ENCODE peak calls at places on chromosomes 2 and 18, in four cellular contexts. M is upper lobe of right lung, X is esophagus squamous epithelium, T is adrenal gland. F is an unnamed sample.

GRCh38 chr2:176491172-176491904 is 222.1 kb downstream of the MTX2 start:
- DNase-seq in M (no peak), X (peak; percentile 6), T (no peak), F (no peak)

GRCh38 chr18:32422185-32422584 is 48.5 kb downstream of the GAREM1 start:
- DNase-seq in M (no peak), X (no peak), T (no peak), F (no peak)

GRCh38 chr2:234494361-234495075 is 2.4 kb downstream of the ARL4C start:
- DNase-seq in M (no peak), X (no peak), T (no peak), F (peak; percentile 85)

GRCh38 chr2:98822301-98823164 is 91.6 kb upstream of the MGAT4A start:
- DNase-seq in M (peak; percentile 85), X (no peak), T (peak; percentile 68), F (no peak)

GRCh38 chr2:237181844-237182243 is 96.2 kb downstream of the COPS8 start:
- DNase-seq in M (no peak), X (no peak), T (no peak), F (no peak)

GRCh38 chr18:332007-332406 is 64.2 kb upstream of the THOC1 start:
- DNase-seq in M (peak; percentile 69), X (no peak), T (peak; percentile 57), F (no peak)

GRCh38 chr2:178927173-178927572 is 120.0 kb upstream of the TTN start:
- DNase-seq in M (no peak), X (no peak), T (no peak), F (no peak)

GRCh38 chr2:171244970-171245782 is 84.5 kb upstream of the TLK1 start:
- DNase-seq in M (no peak), X (no peak), T (no peak), F (no peak)

GRCh38 chr18:45171575-45172225 is 443.6 kb upstream of the SLC14A2 start:
- DNase-seq in M (no peak), X (no peak), T (no peak), F (no peak)

GRCh38 chr2:208306291-208306690 is 40.2 kb downstream of the PIKFYVE start:
- DNase-seq in M (no peak), X (no peak), T (no peak), F (no peak)

GRCh38 chr2:225041210-225041870 is 928 bp downstream of the DOCK10 start:
- DNase-seq in M (peak; percentile 69), X (no peak), T (peak; percentile 60), F (no peak)

GRCh38 chr18:48676346-48676745 is 137.5 kb downstream of the CTIF start:
- DNase-seq in M (peak; percentile 63), X (no peak), T (peak; percentile 80), F (no peak)

GRCh38 chr18:26091047-26091630 is 726 bp upstream of the SS18 start:
- DNase-seq in M (no peak), X (no peak), T (peak; percentile 87), F (no peak)

GRCh38 chr18:78642561-78643398 is 336.8 kb upstream of the SALL3 start:
- DNase-seq in M (no peak), X (no peak), T (no peak), F (no peak)

GRCh38 chr2:112938904-112939303 is 27.9 kb downstream of the IL37 start:
- DNase-seq in M (no peak), X (no peak), T (no peak), F (no peak)

GRCh38 chr2:148253716-148254115 is 232.8 kb downstream of the MBD5 start:
- DNase-seq in M (no peak), X (no peak), T (no peak), F (no peak)

GRCh38 chr2:72745679-72746368 is 80.0 kb downstream of the EXOC6B start:
- DNase-seq in M (no peak), X (no peak), T (no peak), F (peak; percentile 31)

GRCh38 chr2:137838255-137839092 is 125.8 kb upstream of the HNMT start:
- DNase-seq in M (no peak), X (no peak), T (no peak), F (peak; percentile 20)

GRCh38 chr18:1273469-1273868 is 368.8 kb downstream of the ADCYAP1 start:
- DNase-seq in M (no peak), X (no peak), T (no peak), F (no peak)

GRCh38 chr2:69743847-69744264 is 1.9 kb downstream of the ANXA4 start:
- DNase-seq in M (no peak), X (no peak), T (no peak), F (no peak)

GRCh38 chr2:28348149-28348567 is 44.5 kb upstream of the FOSL2 start:
- DNase-seq in M (peak; percentile 62), X (no peak), T (no peak), F (no peak)

GRCh38 chr2:224033601-224034000 is 5.5 kb downstream of the SERPINE2 start:
- DNase-seq in M (no peak), X (no peak), T (no peak), F (no peak)

GRCh38 chr2:156908825-156909224 is 348.7 kb upstream of the GALNT5 start:
- DNase-seq in M (no peak), X (no peak), T (no peak), F (no peak)

GRCh38 chr18:35588995-35589394 is 7.5 kb downstream of the GALNT1 start:
- DNase-seq in M (no peak), X (no peak), T (no peak), F (no peak)

GRCh38 chr2:240507060-240507777 is 50.6 kb downstream of the ANKMY1 start:
- DNase-seq in M (no peak), X (no peak), T (peak; percentile 34), F (no peak)

GRCh38 chr2:119177838-119178190 is 19.3 kb upstream of the C1QL2 start:
- DNase-seq in M (no peak), X (no peak), T (no peak), F (no peak)

GRCh38 chr2:218645126-218645525 is 14.3 kb downstream of the ZNF142 start:
- DNase-seq in M (no peak), X (no peak), T (no peak), F (no peak)

GRCh38 chr2:236063994-236064393 is 104.2 kb downstream of the GBX2 start:
- DNase-seq in M (peak; percentile 16), X (no peak), T (no peak), F (no peak)
- H3K36me3 ChIP-seq in M (no peaks in the 10 kb centered on the region), X (no peaks in the 10 kb centered on the region), T (no peaks in the 10 kb centered on the region), F (no peaks in the 10 kb centered on the region)

GRCh38 chr2:26982102-26982742 is 11.8 kb downstream of the MAPRE3 start:
- DNase-seq in M (peak; percentile 74), X (no peak), T (peak; percentile 94), F (peak; percentile 27)
- H3K4me1 ChIP-seq in M (peaks cover 16% of the 10 kb centered on the region), X (peaks cover 20% of the 10 kb centered on the region), T (no peaks in the 10 kb centered on the region), F (no peaks in the 10 kb centered on the region)

GRCh38 chr2:160289803-160290202 is 89.7 kb upstream of the ITGB6 start:
- DNase-seq in M (no peak), X (no peak), T (no peak), F (no peak)

GRCh38 chr2:160292225-160292624 is 92.2 kb upstream of the ITGB6 start:
- DNase-seq in M (no peak), X (no peak), T (no peak), F (no peak)

GRCh38 chr2:160291382-160291781 is 91.3 kb upstream of the ITGB6 start:
- DNase-seq in M (no peak), X (no peak), T (no peak), F (no peak)

GRCh38 chr2:160288324-160288723 is 88.3 kb upstream of the ITGB6 start:
- DNase-seq in M (no peak), X (no peak), T (no peak), F (no peak)

DNA sequence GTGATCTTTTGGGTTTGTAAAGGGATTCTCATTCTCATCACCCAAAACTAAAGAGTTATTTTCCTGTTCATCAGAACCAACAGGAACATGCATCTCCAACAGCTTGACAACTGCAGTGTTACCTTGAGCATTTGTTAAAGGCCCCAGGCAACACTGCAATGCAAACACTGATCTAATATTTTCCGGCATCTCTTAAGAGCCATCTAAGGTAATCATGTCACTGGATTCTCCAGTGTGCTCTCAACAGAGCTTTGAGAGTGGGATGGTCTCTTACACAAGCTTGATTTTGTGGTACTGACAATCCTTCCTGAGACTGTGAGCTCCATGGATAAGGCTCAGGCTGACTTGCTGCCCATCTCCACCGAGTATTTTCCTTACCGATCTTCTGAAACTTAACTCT is 90.5 kb upstream of the ITGB6 start:
- DNase-seq in M (no peak), X (no peak), T (no peak), F (no peak)
- H3K36me3 ChIP-seq in M (peaks cover 25% of the 10 kb centered on the region), X (peaks cover 31% of the 10 kb centered on the region), T (no peaks in the 10 kb centered on the region), F (no peaks in the 10 kb centered on the region)

DNA sequence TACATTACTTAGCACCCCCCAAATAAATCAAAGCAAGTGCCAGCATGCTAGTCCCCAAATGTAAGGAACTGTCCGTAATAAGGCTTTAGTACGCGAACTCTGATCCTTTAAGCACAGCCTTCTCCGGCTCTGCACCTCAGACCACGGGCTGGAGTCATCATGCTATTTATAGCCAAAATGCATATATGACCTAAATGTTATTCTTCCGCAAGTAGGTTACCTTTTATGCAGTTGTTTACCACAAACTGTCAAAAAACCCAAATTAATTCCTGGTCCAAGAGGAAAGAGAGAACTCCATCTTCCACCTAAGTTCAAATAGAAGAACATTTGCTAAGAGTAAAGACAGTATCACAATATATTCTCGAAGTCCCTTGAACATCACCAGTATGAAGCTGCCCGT is 42.7 kb downstream of the ZNF516 start:
- DNase-seq in M (no peak), X (no peak), T (no peak), F (peak; percentile 28)
- H3K4me1 ChIP-seq in M (peaks cover 17% of the 10 kb centered on the region), X (peaks cover 94% of the 10 kb centered on the region), T (peaks cover 73% of the 10 kb centered on the region), F (peaks cover 34% of the 10 kb centered on the region)

GRCh38 chr2:65097844-65098243 is 32.1 kb downstream of the RAB1A start:
- DNase-seq in M (no peak), X (no peak), T (no peak), F (no peak)
- H3K36me3 ChIP-seq in M (peaks cover 95% of the 10 kb centered on the region), X (peaks cover 100% of the 10 kb centered on the region), T (no peaks in the 10 kb centered on the region), F (peaks cover 41% of the 10 kb centered on the region)

DNA sequence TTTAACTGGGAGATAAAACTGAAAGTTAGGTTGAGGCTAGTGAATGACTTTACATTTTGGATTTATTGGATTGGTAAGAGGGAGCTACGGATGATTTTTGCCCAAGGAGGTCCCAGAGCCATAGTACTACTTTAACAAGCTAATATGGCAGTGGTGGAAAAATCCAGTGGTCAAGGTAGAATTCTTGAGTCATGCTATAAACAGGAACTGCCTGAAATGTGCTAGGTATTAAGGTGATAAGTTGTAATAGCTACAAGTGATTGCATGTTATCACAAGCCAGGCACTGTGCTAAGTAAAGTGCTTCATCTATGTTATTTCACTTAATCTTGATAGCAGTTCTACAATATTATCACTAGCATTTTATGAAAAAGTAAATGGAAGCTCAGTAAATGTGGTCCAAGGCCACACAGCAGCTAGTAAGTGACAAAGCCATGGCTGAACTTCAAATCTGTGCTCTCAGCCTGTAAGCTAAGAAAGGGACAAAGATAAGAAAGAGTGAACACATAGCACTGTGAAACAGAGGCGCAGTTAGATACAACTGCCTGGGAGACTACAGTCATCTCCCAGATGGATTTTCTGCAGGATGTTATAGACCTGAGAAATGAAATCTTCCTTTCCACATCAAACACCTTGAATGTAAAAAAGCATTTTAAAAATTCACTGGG is 469.6 kb downstream of the TGIF1 start:
- DNase-seq in M (no peak), X (no peak), T (no peak), F (no peak)
- H3K4me1 ChIP-seq in M (no peaks in the 10 kb centered on the region), X (peaks cover 5% of the 10 kb centered on the region), T (peaks cover 8% of the 10 kb centered on the region), F (peaks cover 6% of the 10 kb centered on the region)

DNA sequence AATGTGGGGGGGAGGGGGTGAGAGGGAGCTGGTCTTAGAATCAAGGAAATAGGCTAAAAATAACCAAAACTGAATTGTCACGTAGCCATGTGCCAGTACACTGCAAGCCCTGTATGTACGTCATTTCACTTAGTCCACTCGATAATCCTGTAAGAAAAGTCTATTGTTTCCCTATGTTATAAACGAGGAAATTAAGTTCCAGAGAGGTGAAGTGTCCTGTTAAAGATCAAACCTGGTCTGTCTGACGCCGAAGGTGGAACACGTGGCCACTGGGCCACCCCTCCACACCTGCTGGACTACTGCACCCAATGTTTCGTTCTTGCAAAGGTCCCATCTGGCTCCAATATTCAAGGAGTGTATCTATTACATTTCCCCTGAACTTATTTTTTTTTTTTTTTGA is 29.6 kb downstream of the TFCP2L1 start:
- DNase-seq in M (no peak), X (no peak), T (no peak), F (no peak)
- H3K36me3 ChIP-seq in M (no peaks in the 10 kb centered on the region), X (peaks cover 11% of the 10 kb centered on the region), T (no peaks in the 10 kb centered on the region), F (no peaks in the 10 kb centered on the region)

F was measured in HAP-1.